ENCODE peak calls at places on chromosomes 2 and 18, in nine cellular contexts. R, B, E, M, A, O, C, S and X are unnamed samples.

GRCh38 chr2:25380023-25380422 is 38.3 kb upstream of the DNMT3A start:
- DNase-seq in R (no peak), B (no peak), E (no peak), M (no peak), A (no peak), O (no peak), C (no peak), S (no peak), X (no peak)

GRCh38 chr2:204545861-204546773 is 842 bp downstream of the PARD3B start:
- DNase-seq in R (peak), B (no peak), E (no peak), M (no peak), A (peak), O (peak), C (no peak), S (no peak), X (no peak)

GRCh38 chr2:17752892-17753802 is 463 bp downstream of the SMC6 start:
- DNase-seq in R (peak), B (peak), E (peak), M (no peak), A (peak), O (peak), C (peak), S (peak), X (peak)

GRCh38 chr2:156005999-156006712 is 326.4 kb downstream of the NR4A2 start:
- DNase-seq in R (no peak), B (no peak), E (no peak), M (no peak), A (no peak), O (no peak), C (no peak), S (no peak), X (no peak)

GRCh38 chr18:22169011-22169888 is at the start of gene GATA6:
- DNase-seq in R (peak), B (peak), E (peak), M (peak), A (peak), O (peak), C (peak), S (peak), X (peak)

GRCh38 chr2:205675861-205676516 is 6.3 kb upstream of the NRP2 start:
- DNase-seq in R (no peak), B (peak), E (peak), M (no peak), A (no peak), O (no peak), C (no peak), S (peak), X (peak)

GRCh38 chr2:12430036-12430795 is 286.5 kb upstream of the TRIB2 start:
- DNase-seq in R (no peak), B (no peak), E (no peak), M (no peak), A (no peak), O (no peak), C (no peak), S (no peak), X (no peak)

GRCh38 chr2:219018286-219018685 is 23.0 kb downstream of the CFAP65 start:
- DNase-seq in R (peak), B (no peak), E (no peak), M (no peak), A (no peak), O (no peak), C (no peak), S (no peak), X (no peak)

GRCh38 chr2:191217580-191217979 is 27.6 kb upstream of the MYO1B start:
- DNase-seq in R (no peak), B (peak), E (no peak), M (no peak), A (no peak), O (no peak), C (no peak), S (no peak), X (peak)

GRCh38 chr2:16207151-16207550 is 266.8 kb downstream of the MYCN start:
- DNase-seq in R (no peak), B (no peak), E (no peak), M (no peak), A (no peak), O (no peak), C (no peak), S (no peak), X (no peak)

GRCh38 chr2:236855176-236855865 is 230.4 kb upstream of the COPS8 start:
- DNase-seq in R (no peak), B (no peak), E (no peak), M (no peak), A (no peak), O (no peak), C (no peak), S (no peak), X (no peak)

GRCh38 chr2:138090330-138090729 is 126.1 kb downstream of the HNMT start:
- DNase-seq in R (no peak), B (no peak), E (no peak), M (no peak), A (no peak), O (peak), C (peak), S (no peak), X (peak)

GRCh38 chr2:30789670-30790210 is 17.5 kb downstream of the CAPN13 start:
- DNase-seq in R (no peak), B (no peak), E (no peak), M (no peak), A (no peak), O (no peak), C (no peak), S (no peak), X (no peak)

GRCh38 chr18:79241755-79242154 is 154.0 kb upstream of the NFATC1 start:
- DNase-seq in R (no peak), B (no peak), E (no peak), M (no peak), A (no peak), O (no peak), C (no peak), S (no peak), X (no peak)

GRCh38 chr2:188598551-188598950 is 306.9 kb downstream of the GULP1 start:
- DNase-seq in R (no peak), B (no peak), E (peak), M (peak), A (no peak), O (no peak), C (no peak), S (no peak), X (no peak)

GRCh38 chr2:97910403-97911209 is 85.1 kb downstream of the TMEM131 start:
- DNase-seq in R (no peak), B (no peak), E (no peak), M (no peak), A (no peak), O (no peak), C (no peak), S (no peak), X (no peak)

GRCh38 chr2:235661952-235662351 is 168.1 kb downstream of the AGAP1 start:
- DNase-seq in R (no peak), B (no peak), E (no peak), M (no peak), A (no peak), O (no peak), C (no peak), S (no peak), X (no peak)

GRCh38 chr2:27407798-27408491 is 1.4 kb downstream of the PPM1G start:
- DNase-seq in R (no peak), B (peak), E (no peak), M (no peak), A (no peak), O (no peak), C (peak), S (no peak), X (peak)

GRCh38 chr2:218301176-218301819 is 9.0 kb upstream of the TMBIM1 start:
- DNase-seq in R (peak), B (peak), E (peak), M (peak), A (peak), O (no peak), C (peak), S (peak), X (peak)

GRCh38 chr2:71226391-71226964 is 425 bp downstream of the PAIP2B start:
- DNase-seq in R (peak), B (no peak), E (peak), M (no peak), A (peak), O (peak), C (no peak), S (no peak), X (peak)

DNA sequence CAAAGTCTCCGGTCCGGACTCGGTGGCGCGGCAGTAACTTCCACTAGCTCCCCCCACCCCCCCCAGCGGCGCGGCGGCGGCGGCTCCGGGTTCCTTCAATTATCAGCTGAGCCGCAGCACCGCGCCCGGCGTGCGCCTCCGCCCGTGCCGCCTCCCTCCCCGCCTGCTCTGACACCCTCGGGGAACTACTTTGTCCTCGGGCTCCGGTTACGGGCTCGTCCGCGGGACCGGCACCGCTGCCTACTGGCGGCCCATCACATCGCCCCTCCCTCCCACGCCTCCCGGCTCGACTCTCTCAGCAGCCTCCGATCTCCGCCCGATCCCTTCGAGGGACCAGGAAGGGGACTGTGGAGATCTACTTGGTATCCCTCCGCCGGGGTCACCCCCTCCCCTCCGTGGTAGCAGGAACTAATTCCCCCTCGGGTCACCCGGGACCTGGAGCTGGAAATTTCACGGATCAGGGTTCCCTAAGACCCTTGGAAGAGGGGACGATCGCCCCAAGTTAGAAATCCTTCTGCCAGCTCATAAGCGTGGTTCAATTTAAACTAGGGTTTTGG is at the start of gene TRIP12:
- DNase-seq in R (peak), B (peak), E (peak), M (peak), A (peak), O (peak), C (peak), S (peak), X (peak)
- TF ChIP-seq POLR2A in R (peak), B (peak), E (peak), M (no peak), A (no peak), O (no peak), C (no peak), S (peak), X (peak)

DNA sequence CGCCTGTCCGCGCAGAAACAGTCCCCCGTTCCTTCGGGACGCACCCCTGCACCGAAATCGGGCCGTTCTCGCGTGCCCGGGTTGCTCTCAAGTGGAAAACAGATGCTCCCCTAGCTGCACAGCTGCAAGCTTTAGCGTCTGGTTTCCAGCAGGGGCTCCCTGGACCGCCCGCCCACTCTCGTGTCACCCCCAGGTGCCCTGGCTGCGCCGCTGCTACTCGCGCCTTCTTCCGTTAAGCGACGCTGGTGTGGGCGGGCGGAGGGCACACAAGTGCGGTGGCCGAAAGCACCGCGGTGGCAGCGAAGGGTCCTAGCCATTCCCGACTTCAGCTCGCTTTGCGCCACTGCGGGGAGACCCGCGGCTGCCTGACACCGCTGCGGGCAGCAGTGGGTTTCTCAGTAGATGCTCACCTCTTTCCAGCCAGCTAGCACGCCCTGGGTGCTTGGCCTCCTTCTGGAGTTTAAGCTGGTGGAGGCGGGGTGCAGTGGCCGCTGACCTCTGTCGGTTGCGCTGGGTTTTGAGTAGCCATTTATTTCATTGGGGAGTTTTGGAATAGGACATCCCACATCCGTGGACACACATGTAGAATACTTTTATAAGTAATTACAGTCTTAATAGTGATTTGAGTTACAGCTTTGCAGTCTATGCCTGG is 806 bp downstream of the ZNF407 start:
- DNase-seq in R (peak), B (peak), E (peak), M (no peak), A (peak), O (peak), C (peak), S (no peak), X (peak)
- TF ChIP-seq POLR2A in R (no peak), B (no peak), E (peak), M (no peak), A (no peak), O (peak), C (no peak), S (no peak), X (no peak)

GRCh38 chr2:201261471-201261870 is 1.1 kb downstream of the CASP8 start:
- DNase-seq in R (no peak), B (no peak), E (no peak), M (no peak), A (no peak), O (no peak), C (no peak), S (no peak), X (no peak)

GRCh38 chr2:201258666-201258999 is 1.7 kb upstream of the CASP8 start:
- DNase-seq in R (no peak), B (peak), E (no peak), M (no peak), A (no peak), O (no peak), C (no peak), S (no peak), X (no peak)

GRCh38 chr2:201261911-201262310 is 1.6 kb downstream of the CASP8 start:
- DNase-seq in R (no peak), B (no peak), E (no peak), M (no peak), A (no peak), O (no peak), C (no peak), S (no peak), X (no peak)

GRCh38 chr2:201259216-201259615 is 1.1 kb upstream of the CASP8 start:
- DNase-seq in R (no peak), B (no peak), E (no peak), M (no peak), A (no peak), O (no peak), C (no peak), S (no peak), X (peak)

DNA sequence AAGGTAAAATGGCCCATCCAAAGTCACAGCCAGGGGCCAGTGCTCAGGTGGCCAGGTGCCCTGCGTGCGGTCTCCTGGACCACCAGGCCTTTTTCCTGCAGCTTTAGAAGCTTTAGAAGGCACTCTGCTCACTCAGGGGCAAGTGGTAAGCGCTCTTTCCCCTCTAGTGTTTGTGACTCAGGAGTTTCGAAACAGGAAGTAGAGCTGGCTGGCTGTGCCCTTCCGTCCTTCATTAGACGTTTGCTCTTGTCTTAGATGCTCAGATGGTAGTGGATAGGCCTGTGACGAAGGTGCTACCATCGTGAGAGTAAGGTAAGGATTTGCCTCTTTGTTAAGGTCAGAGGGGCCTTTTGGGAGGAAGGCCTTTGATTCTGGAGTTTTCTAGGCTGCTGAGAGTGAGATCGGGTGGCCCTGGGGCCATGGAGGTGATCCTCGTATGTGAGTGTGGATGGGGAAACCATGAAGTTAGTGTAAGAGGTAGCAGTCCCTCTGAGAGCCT is at the start of gene CASP8:
- DNase-seq in R (no peak), B (no peak), E (peak), M (no peak), A (peak), O (no peak), C (no peak), S (no peak), X (peak)
- TF ChIP-seq POLR2A in R (peak), B (no peak), E (no peak), M (no peak), A (no peak), O (peak), C (peak), S (no peak), X (peak)

DNA sequence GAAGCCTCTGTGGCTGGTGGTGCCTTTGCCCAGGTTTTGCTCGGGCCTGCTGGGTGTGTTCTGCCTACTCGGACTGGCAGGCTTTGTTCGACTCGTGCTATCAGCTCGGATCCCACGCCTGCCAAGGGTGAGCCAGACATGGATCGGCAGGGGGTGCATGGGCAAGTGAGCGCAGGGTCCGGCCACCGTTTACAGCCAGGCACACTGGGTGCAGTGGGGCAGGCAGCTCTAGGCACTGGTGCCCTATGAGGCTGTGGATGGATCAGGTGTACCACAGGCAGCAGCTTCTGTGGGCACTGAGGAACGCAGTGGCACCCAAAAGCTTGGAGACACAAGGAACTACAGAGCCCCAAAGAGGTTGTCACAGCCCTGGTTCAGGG is 25.6 kb downstream of the MARCHF7 start:
- DNase-seq in R (no peak), B (no peak), E (no peak), M (no peak), A (peak), O (no peak), C (no peak), S (no peak), X (no peak)
- TF ChIP-seq POLR2A in R (no peak), B (no peak), E (no peak), M (no peak), A (no peak), O (no peak), C (no peak), S (no peak), X (no peak)

DNA sequence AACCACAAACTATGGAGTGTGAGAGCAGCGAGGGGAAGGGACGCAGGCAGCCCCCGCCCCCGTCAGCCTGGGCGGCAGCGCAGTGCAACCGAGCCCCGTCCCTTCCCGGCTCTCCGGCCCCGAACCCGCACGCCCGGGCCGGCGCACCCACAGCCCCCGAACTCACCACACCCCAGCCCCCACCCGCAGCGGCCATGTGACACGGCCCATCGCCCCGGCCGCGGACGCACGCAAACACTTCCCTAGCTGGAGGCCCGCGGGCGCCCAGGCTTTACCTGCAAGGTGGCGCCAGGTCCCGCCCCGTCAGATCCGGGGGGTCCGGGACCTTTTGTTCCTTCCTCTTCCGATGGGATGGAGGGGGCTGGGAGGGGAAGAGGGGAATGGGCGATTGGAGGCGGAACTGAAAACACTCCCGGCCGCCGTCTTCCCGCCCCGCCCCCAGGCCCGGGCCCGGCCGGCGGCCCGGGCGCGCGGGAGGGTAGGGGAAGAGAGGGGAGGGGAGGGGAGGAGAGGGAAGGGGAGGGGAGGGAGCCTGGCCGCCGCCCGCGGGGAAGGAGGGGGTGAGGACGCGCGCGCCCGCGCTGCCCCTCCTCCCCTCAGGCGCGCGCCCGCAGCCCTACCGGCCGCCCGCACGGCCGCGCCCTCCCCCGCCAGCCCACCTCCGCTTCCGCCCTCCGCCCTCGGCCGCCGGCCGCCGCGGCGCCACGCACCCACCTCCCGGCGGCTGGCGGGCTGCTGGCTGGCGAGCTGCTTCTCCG is at the start of gene SMAD2:
- DNase-seq in R (peak), B (peak), E (peak), M (peak), A (peak), O (peak), C (peak), S (peak), X (peak)
- TF ChIP-seq POLR2A in R (peak), B (peak), E (peak), M (no peak), A (no peak), O (no peak), C (peak), S (peak), X (no peak)

DNA sequence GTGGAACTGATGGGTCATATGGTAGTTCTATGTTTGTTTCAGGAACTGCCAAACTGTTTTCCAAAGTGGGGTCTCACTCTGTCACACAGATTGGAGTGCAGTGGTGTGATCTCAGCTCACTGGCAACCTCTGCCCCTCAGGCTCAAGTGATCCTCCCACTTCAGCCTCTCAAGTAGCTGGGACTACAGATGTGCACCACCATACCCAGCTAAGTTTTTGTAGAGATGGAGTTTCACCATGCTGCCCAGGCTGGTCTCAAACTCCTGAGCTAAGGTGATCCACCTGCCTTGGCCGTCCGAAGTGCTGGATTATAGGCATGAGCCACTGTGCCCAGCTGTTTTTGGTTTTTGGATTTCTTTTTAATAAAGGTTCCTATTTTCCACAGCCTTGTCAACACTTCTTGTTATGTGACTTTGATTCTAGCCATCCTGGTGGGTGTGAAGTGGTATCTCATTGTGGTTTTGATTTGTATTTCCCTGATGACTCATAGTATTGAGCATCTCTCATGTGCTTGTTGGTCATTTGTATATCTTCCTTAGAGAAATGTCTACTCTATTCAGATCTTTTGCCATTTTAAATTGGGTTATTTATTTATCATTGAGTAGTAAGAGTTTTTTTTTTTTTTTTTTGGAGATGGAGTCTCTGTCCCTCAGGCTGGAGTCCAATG is 22.8 kb downstream of the NPC1 start:
- DNase-seq in R (no peak), B (no peak), E (no peak), M (no peak), A (no peak), O (no peak), C (no peak), S (no peak), X (no peak)
- TF ChIP-seq POLR2A in R (no peak), B (no peak), E (no peak), M (no peak), A (no peak), O (no peak), C (no peak), S (no peak), X (no peak)

GRCh38 chr2:46297546-46298271 is 502 bp downstream of the EPAS1 start:
- DNase-seq in R (peak), B (peak), E (no peak), M (peak), A (peak), O (peak), C (peak), S (peak), X (peak)
- TF ChIP-seq POLR2A in R (peak), B (no peak), E (no peak), M (no peak), A (no peak), O (no peak), C (no peak), S (no peak), X (peak)